ENCODE peak calls at places on chromosomes 2 and 18, in seven cellular contexts. U, B, A, H, Y, S and J are unnamed samples.

GRCh38 chr2:21646449-21646848 is 522.7 kb downstream of the TDRD15 start:
- DNase-seq in A (no peak), S (no peak), U (no peak), B (no peak), Y (no peak), H (no peak), J (no peak)

GRCh38 chr2:142693171-142693950 is 184.1 kb upstream of the KYNU start:
- DNase-seq in H (no peak), Y (no peak), B (no peak), A (no peak), U (no peak), S (no peak), J (no peak)

GRCh38 chr2:17166506-17166905 is 351.7 kb downstream of the RAD51AP2 start:
- DNase-seq in H (no peak), B (no peak), U (peak), A (no peak), Y (peak), S (peak), J (no peak)

GRCh38 chr2:114526856-114527255 is 84.4 kb downstream of the DPP10 start:
- DNase-seq in H (no peak), B (no peak), S (no peak), U (no peak), Y (no peak), A (no peak), J (no peak)

GRCh38 chr18:8959551-8960135 is 142.9 kb upstream of the NDUFV2 start:
- DNase-seq in U (no peak), H (no peak), B (no peak), A (no peak), S (peak), Y (no peak), J (no peak)

GRCh38 chr18:56890632-56891031 is 239.5 kb downstream of the WDR7 start:
- DNase-seq in H (peak), B (peak), S (peak), Y (no peak), A (no peak), U (no peak), J (no peak)

GRCh38 chr2:211247751-211248150 is 691.4 kb downstream of the CPS1 start:
- DNase-seq in A (no peak), U (no peak), B (no peak), H (no peak), Y (no peak), S (no peak), J (no peak)

GRCh38 chr2:232993231-232993821 is 19.7 kb downstream of the NGEF start:
- DNase-seq in S (no peak), H (no peak), Y (no peak), A (no peak), U (no peak), B (no peak), J (no peak)

GRCh38 chr2:237571551-237571950 is 5.2 kb downstream of the PRLH start:
- DNase-seq in B (no peak), H (no peak), S (no peak), Y (no peak), A (no peak), U (no peak), J (no peak)

GRCh38 chr2:227817940-227818568 is 4.4 kb downstream of the CCL20 start:
- DNase-seq in H (peak), U (no peak), B (peak), A (peak), Y (peak), S (peak), J (peak)